ENCODE peak calls at places on chromosomes 1 and 21, in six cellular contexts. R is HuH-7.5, X is posterior vena cava, S is left cardiac atrium, P is nucleus accumbens, H is fibroblast of mammary gland. B is an unnamed sample.

GRCh38 chr1:166907051-166907450 is 31.0 kb upstream of the TADA1 start:
- DNase-seq in R (no peak), X (no peak), S (no peak), P (no peak), H (no peak), B (no peak)

GRCh38 chr21:31349208-31349607 is 5.1 kb upstream of the TIAM1 start:
- DNase-seq in R (no peak), X (no peak), S (no peak), P (no peak), H (no peak), B (no peak)

GRCh38 chr1:92756537-92756936 is 28.4 kb downstream of the EVI5 start:
- DNase-seq in R (no peak), X (no peak), S (no peak), P (no peak), H (no peak), B (no peak)

GRCh38 chr1:172180886-172181285 is 239.6 kb upstream of the C1orf105 start:
- DNase-seq in R (no peak), X (peak; percentile 78), S (peak; percentile 40), P (no peak), H (peak; percentile 71), B (peak; percentile 78)

GRCh38 chr1:203331224-203331623 is 19.7 kb downstream of the FMOD start:
- DNase-seq in R (no peak), X (no peak), S (no peak), P (no peak), H (no peak), B (no peak)

GRCh38 chr1:75203415-75204277 is 69.5 kb downstream of the LHX8 start:
- DNase-seq in R (peak; percentile 6), X (no peak), S (no peak), P (no peak), H (peak; percentile 54), B (no peak)

GRCh38 chr1:175911138-175911537 is 167.7 kb upstream of the TNR start:
- DNase-seq in R (no peak), X (no peak), S (no peak), P (no peak), H (no peak), B (no peak)

GRCh38 chr1:244341455-244342450 is 110.0 kb downstream of the ADSS2 start:
- DNase-seq in R (no peak), X (no peak), S (no peak), P (peak; percentile 21), H (peak; percentile 38), B (no peak)

GRCh38 chr1:39720094-39720999 is 18.3 kb upstream of the PPIE start:
- DNase-seq in R (no peak), X (no peak), S (no peak), P (no peak), H (peak; percentile 71), B (no peak)

GRCh38 chr1:233448290-233448689 is 120.8 kb downstream of the MAP3K21 start:
- DNase-seq in R (no peak), X (no peak), S (peak; percentile 34), P (no peak), H (no peak), B (no peak)

GRCh38 chr21:45018131-45019075 is 56.0 kb upstream of the ADARB1 start:
- DNase-seq in R (peak; percentile 46), X (peak; percentile 78), S (peak; percentile 50), P (no peak), H (no peak), B (peak; percentile 76)

B was measured in kidney.